ENCODE peak calls at places on chromosome 20, in eight cellular contexts. J is GM23248; V is cardiac muscle cell; Q is IMR-90; C is CD4-positive, alpha-beta memory T cell; S is fibroblast of lung; T is GM12878; Y is fibroblast of pulmonary artery. O is an unnamed sample.

GRCh38 chr20:1952737-1953530 is 40.9 kb downstream of the PDYN start:
- DNase-seq in C (no peak), V (no peak), T (peak), S (no peak), J (no peak), Q (no peak), Y (no peak), O (no peak)

GRCh38 chr20:57716893-57717292 is 7.1 kb upstream of the PMEPA1 start:
- DNase-seq in T (no peak), Y (no peak), V (no peak), Q (no peak), J (no peak), C (no peak), S (no peak), O (no peak)

GRCh38 chr20:22962567-22963439 is 72.3 kb upstream of the SSTR4 start:
- DNase-seq in S (no peak), Y (no peak), Q (no peak), C (no peak), T (no peak), J (no peak), V (no peak), O (no peak)

GRCh38 chr20:64101731-64102621 is 5.4 kb downstream of the NPBWR2 start:
- DNase-seq in Y (no peak), V (no peak), C (peak), J (peak), S (no peak), T (no peak), Q (no peak), O (peak)

GRCh38 chr20:34473262-34473883 is 42.8 kb upstream of the DYNLRB1 start:
- DNase-seq in J (peak), S (peak), Y (peak), V (peak), T (no peak), Q (peak), C (no peak), O (peak)

GRCh38 chr20:46051556-46052323 is 22.7 kb downstream of the SLC12A5 start:
- DNase-seq in Q (peak), Y (no peak), J (peak), C (no peak), S (no peak), T (no peak), V (no peak), O (no peak)

GRCh38 chr20:10674684-10675455 is 1.1 kb upstream of the JAG1 start:
- DNase-seq in S (peak), Y (peak), J (peak), V (peak), T (no peak), Q (peak), C (no peak), O (peak)

GRCh38 chr20:7540923-7541322 is 399.3 kb downstream of the HAO1 start:
- DNase-seq in S (no peak), C (no peak), T (no peak), Q (no peak), J (peak), V (peak), Y (peak), O (no peak)

GRCh38 chr20:24914388-24915241 is 34.5 kb upstream of the CST7 start:
- DNase-seq in Y (no peak), Q (no peak), V (no peak), T (no peak), C (no peak), S (no peak), J (no peak), O (no peak)

GRCh38 chr20:21707267-21707666 is 1.8 kb downstream of the PAX1 start:
- DNase-seq in Q (no peak), J (no peak), C (no peak), V (no peak), Y (no peak), S (no peak), T (no peak), O (no peak)

GRCh38 chr20:21704408-21705385 is 767 bp upstream of the PAX1 start:
- DNase-seq in C (no peak), S (no peak), J (no peak), T (no peak), V (no peak), Y (no peak), Q (no peak), O (no peak)

GRCh38 chr20:21703740-21704407 is 1.6 kb upstream of the PAX1 start:
- DNase-seq in S (no peak), Q (no peak), T (no peak), C (no peak), J (no peak), V (no peak), Y (no peak), O (no peak)

GRCh38 chr20:21706345-21707195 is 1.1 kb downstream of the PAX1 start:
- DNase-seq in T (no peak), Q (no peak), Y (no peak), S (no peak), V (no peak), J (no peak), C (no peak), O (no peak)

DNA sequence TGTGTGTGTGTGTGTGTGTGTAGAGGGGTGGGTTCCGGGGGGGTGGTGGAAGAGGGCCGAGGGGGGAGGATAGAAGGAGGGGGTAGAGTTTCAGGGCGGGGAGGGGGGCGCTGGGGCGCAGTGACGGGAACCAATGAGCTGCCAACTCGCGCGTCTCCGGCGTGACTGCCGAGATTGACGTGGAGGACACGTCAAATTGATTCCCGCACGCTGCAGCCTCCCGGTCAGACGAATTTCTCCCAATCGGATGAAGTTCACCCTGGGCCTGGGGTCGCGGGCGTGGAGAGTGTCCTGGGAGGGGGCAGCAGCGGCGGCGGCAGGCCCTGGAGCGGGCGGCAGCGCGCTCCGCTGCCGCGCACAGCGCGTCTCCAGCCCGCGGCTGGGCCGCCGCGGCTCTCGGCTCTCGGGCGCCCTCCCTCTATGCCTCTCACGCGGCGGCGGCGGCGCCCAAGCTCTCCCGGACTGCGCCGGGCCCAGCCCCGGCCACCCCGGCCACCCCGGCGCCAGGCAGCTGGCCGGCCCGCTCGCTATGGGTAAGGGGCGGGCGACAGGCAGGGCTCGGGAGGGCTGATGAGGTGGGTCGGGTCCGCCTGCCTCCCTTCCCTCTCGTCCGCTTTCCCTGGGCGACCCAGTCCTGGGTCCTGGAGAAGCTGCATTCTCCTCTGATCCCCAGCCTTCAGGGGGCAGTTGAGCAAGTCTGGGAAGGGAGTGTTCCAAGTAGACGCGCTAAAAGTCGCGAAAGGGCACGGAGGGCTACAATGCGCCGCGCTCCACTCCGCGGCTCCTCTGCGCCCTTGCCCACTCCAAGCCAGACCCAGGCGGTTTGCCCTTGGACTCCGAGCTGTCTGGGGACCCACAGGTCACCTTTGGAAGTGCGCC is at the start of gene PAX1:
- DNase-seq in J (peak), C (no peak), T (no peak), Q (no peak), Y (no peak), S (no peak), V (peak), O (no peak)
- H3K4me3 ChIP-seq in J (no peak), C (no peak), T (no peak), Q (no peak), Y (no peak), S (no peak), V (peak), O (peak)

DNA sequence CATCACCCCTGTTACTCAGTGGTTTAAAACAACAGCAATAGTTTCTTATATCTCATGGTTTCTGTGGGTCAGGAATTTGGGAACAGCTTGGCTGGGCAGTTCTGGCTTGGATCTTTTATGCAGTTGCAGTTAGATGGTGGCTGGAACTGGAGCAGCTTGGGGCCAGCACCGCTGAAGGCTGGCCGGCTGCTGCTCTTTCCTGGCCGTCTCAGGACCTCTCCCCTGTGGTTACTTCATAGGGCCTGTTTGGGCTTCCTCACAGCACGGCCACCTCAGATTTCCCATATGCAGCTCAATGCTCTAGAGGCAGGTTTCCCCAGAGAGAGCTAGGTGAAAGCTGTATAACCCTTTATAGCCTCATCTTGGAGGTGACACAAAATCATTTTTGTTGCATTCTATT is 15.6 kb downstream of the PKIG start:
- DNase-seq in S (no peak), Q (no peak), C (no peak), J (no peak), V (no peak), T (no peak), Y (no peak), O (peak)
- H3K4me3 ChIP-seq in S (no peak), Q (no peak), C (no peak), J (no peak), V (no peak), T (peak), Y (no peak), O (peak)

DNA sequence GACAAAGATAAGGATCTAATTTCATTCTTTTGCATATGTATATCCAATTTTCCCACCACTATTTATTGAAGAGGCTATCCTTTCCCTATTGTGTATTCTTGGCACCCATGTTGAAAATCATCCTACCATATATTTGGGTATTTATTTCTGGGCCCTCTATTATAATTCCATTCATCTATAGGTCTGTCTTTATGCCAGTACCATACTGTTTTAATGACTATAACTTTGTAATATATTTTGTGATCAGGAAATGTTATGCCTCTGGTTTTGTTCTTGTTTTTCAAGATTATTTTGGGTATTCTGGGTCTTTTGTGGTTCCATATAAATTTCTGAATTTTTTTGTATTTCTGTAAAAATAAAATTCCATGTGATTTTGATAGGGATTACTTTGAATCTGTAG is 347.6 kb upstream of the SULF2 start:
- DNase-seq in S (no peak), T (no peak), Q (no peak), C (no peak), J (no peak), V (no peak), Y (no peak), O (no peak)
- H3K4me3 ChIP-seq in S (no peak), T (no peak), Q (no peak), C (no peak), J (no peak), V (no peak), Y (no peak), O (no peak)

GRCh38 chr20:51562027-51562333 is 19.5 kb upstream of the NFATC2 start:
- DNase-seq in C (no peak), V (peak), Q (peak), Y (no peak), T (no peak), S (peak), J (peak), O (no peak)

GRCh38 chr20:51565298-51565697 is 22.8 kb upstream of the NFATC2 start:
- DNase-seq in V (no peak), J (no peak), T (no peak), S (no peak), Y (no peak), Q (no peak), C (no peak), O (no peak)

GRCh38 chr20:51563597-51564332 is 21.2 kb upstream of the NFATC2 start:
- DNase-seq in J (peak), C (no peak), Q (peak), Y (peak), T (no peak), S (peak), V (peak), O (peak)

GRCh38 chr20:51562334-51563140 is 20.0 kb upstream of the NFATC2 start:
- DNase-seq in Y (peak), J (peak), C (no peak), V (peak), S (peak), Q (peak), T (no peak), O (peak)

DNA sequence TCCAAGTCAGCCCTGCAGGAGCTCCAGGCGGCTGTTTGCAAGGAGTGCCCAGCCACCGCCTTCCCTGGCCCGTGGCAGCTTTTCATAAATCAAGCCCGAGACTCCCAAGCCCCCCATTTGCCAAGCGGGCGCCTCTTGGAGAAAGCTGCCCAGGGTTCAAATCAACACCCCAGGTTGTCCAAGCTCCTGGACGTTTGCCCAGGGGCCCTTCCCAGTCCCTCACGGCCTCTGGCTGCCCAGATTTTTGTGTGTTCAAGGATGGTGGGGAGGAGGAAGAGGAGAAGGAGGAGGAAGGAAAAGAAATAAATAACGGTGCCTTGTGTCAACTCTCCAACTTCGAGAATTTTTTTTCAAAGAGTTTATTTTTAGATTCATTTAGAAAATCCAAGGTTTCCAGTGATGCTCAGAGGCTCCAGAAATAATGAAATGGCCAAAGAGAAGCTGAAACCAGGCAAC is 20.6 kb upstream of the NFATC2 start:
- DNase-seq in J (peak), Q (no peak), S (no peak), C (no peak), T (no peak), Y (no peak), V (no peak), O (no peak)
- H3K4me3 ChIP-seq in J (peak), Q (peak), S (peak), C (no peak), T (no peak), Y (peak), V (peak), O (peak)

GRCh38 chr20:59175861-59176260 is 12.2 kb downstream of the ZNF831 start:
- DNase-seq in Q (no peak), T (no peak), J (no peak), S (no peak), V (no peak), Y (no peak), C (no peak), O (no peak)

GRCh38 chr20:59178983-59179595 is 15.5 kb downstream of the ZNF831 start:
- DNase-seq in C (no peak), V (no peak), S (no peak), Y (no peak), Q (no peak), T (no peak), J (no peak), O (no peak)

GRCh38 chr20:59176812-59177211 is 13.2 kb downstream of the ZNF831 start:
- DNase-seq in Y (no peak), C (no peak), Q (no peak), V (no peak), J (no peak), T (no peak), S (no peak), O (no peak)

GRCh38 chr20:59179988-59180387 is 16.4 kb downstream of the ZNF831 start:
- DNase-seq in Y (no peak), C (no peak), J (no peak), S (no peak), T (no peak), V (no peak), Q (no peak), O (no peak)

DNA sequence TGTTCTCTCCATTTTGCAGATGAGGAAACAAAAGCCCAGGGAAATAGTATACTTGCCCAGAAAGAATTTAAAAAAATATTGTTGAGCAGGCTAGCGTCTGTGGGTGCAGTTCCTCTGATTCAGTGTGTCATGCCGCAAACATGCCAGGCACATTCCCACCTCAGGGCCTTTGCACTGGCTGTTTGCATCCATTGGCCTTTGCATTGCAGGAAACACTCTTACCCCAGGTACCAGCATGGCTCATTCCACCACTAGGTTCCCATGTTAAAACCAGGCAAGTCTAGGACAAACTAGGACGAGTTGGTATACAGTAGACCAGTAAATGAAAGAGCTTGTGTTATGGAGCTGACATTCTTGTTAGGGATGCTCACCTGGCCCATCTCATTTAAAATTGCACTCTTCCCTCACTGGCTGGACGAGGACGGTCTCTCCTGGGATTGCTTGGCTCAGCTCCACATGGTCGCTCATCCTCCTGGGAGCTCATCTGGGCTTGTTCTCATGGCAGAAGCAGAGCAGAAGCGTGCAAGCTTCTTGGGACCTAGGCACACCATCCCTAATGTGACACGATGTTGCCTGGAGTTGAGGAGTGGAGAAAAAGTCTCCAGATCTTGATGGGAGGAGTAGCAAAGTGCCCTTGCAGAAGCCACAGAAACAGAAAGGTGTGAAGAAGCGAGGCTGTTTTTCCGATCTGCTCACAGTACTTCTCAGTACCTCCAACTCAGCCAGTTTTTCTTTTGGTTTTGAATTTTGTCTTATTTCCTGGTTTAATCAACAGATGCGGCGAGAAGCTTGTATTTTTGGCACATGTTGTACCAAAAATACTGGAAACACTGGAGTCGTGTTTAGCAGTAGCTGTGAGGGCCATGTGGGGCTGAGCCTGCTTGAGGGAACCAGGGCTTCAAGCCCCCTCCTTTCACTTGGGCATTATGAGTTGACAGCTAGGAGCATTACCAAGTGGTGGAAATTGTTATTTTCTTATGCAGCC is 13.9 kb downstream of the ZNF831 start:
- DNase-seq in J (no peak), T (no peak), S (no peak), C (peak), Q (no peak), V (no peak), Y (no peak), O (no peak)
- H3K4me3 ChIP-seq in J (no peak), T (no peak), S (no peak), C (no peak), Q (no peak), V (no peak), Y (no peak), O (no peak)

GRCh38 chr20:59027746-59028320 is 4.3 kb downstream of the ATP5F1E start:
- DNase-seq in J (peak), T (no peak), C (no peak), V (peak), S (peak), Y (peak), Q (peak), O (no peak)
- H3K4me3 ChIP-seq in J (peak), T (peak), C (no peak), V (no peak), S (peak), Y (no peak), Q (no peak), O (no peak)

DNA sequence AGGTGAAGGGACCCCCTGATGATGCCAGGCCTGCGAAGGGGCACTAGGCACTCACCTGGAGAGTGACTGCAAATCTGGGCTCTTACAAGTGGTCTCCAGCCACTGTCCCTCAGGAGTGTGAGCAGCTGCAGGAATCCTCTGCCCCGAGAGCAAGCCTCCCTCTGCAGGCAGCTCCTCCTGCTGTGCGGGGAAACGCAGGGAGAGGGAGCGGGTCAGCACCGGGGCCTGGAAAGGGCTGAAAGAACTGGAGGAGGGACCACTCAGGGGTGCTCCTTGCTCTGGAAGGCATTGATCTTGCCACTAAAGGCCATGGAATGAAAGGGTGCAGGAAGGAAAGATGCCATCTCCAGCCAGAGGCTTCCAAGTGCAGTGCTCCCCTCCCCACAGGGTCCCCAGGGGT is 168.0 kb downstream of the CDH4 start:
- DNase-seq in V (no peak), J (no peak), C (no peak), Q (no peak), Y (no peak), S (no peak), T (no peak), O (no peak)
- H3K4me3 ChIP-seq in V (no peak), J (no peak), C (no peak), Q (no peak), Y (no peak), S (no peak), T (no peak), O (no peak)

DNA sequence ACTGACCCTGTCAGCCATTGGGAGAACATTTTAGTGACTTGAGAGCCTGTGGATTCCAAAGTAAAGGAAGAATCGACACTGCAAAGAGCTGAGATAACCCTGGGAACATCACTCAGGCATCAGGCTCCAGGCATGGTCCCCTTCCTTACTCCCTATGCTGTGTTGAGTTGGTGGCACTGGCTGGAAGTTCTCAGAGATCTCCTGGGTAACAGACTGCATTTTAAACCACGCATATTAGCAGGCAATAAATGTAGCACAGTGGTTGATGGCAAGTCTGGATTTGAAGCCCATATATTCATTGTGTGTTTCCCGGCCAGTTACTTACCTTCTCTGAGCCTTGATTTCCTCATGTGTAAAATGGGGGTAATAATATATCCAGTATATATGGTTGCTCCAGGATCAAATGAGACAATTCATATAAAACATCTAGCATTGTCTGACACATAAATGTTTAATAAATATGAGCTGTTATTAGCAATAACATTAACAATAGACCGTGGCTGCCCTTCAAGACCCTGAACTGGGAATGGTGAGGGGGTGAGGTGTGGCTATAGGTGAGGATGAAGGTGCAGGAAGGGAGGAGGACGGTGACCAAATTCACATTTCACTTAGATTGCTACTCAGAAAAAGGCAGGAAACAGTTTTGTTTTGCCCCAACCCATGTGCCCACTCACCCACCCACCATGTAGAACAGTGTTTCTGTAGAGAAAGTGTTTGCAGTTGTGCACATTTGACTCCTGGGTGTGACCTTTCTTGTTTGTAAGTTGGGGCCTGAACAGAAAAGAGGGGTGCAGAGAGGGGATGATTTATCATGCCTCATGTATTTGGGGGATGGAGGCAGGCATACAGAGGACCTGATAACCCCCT is 2.1 kb downstream of the PLCG1 start:
- DNase-seq in C (no peak), Q (no peak), T (no peak), S (no peak), Y (no peak), V (no peak), J (no peak), O (no peak)
- H3K4me3 ChIP-seq in C (peak), Q (peak), T (peak), S (peak), Y (peak), V (peak), J (peak), O (peak)